ENCODE peak calls at places on chromosomes 13 and 19, in seven cellular contexts. S, Z, F, U, K, H and D are unnamed samples.

GRCh38 chr19:17475541-17476115 is 5.3 kb downstream of the SLC27A1 start:
- DNase-seq in F (no peak), Z (no peak), U (no peak), K (no peak), H (peak), S (no peak), D (no peak)

GRCh38 chr19:23804676-23805075 is 46.0 kb upstream of the ZNF681 start:
- DNase-seq in F (no peak), K (no peak), H (no peak), S (no peak), U (no peak), Z (no peak), D (no peak)

GRCh38 chr19:47253467-47253881 is 2.9 kb upstream of the CCDC9 start:
- DNase-seq in H (no peak), Z (no peak), K (no peak), U (no peak), S (peak), F (no peak), D (no peak)

GRCh38 chr13:44354884-44355283 is 18.7 kb upstream of the SERP2 start:
- DNase-seq in S (no peak), H (no peak), Z (no peak), K (no peak), F (no peak), U (no peak), D (no peak)

GRCh38 chr19:9406798-9407352 is 28.5 kb downstream of the ZNF266 start:
- DNase-seq in H (no peak), Z (peak), S (peak), K (peak), F (peak), U (peak), D (peak)

GRCh38 chr13:90750021-90750420 is 597.5 kb upstream of the MIR17HG start:
- DNase-seq in U (no peak), Z (no peak), S (no peak), H (no peak), K (no peak), F (no peak), D (no peak)

GRCh38 chr19:13022111-13022858 is 27.0 kb downstream of the NFIX start:
- DNase-seq in F (no peak), Z (peak), K (peak), S (no peak), U (no peak), H (no peak), D (peak)

GRCh38 chr13:50378513-50378970 is 363.3 kb downstream of the KCNRG start:
- DNase-seq in S (no peak), Z (no peak), H (no peak), U (no peak), F (no peak), K (no peak), D (no peak)

GRCh38 chr19:13995878-13996765 is 10.0 kb downstream of the RFX1 start:
- DNase-seq in S (no peak), Z (peak), F (no peak), U (no peak), H (no peak), K (no peak), D (no peak)

GRCh38 chr19:8145969-8146368 is 3.4 kb downstream of the FBN3 start:
- DNase-seq in Z (no peak), K (no peak), H (no peak), S (no peak), F (no peak), U (no peak), D (no peak)

GRCh38 chr19:9323919-9324583 is at the start of gene ZNF559:
- DNase-seq in F (peak), Z (peak), H (peak), U (peak), S (peak), K (peak), D (peak)

GRCh38 chr13:20901668-20902437 is 693 bp downstream of the XPO4 start:
- DNase-seq in S (no peak), H (no peak), U (peak), Z (peak), F (no peak), K (no peak), D (peak)

GRCh38 chr19:13155472-13156284 is 5.5 kb downstream of the IER2 start:
- DNase-seq in S (no peak), K (peak), F (peak), H (peak), Z (peak), U (peak), D (peak)

GRCh38 chr19:51407631-51408131 is 9.8 kb downstream of the SIGLEC10 start:
- DNase-seq in S (no peak), H (no peak), K (no peak), F (no peak), U (no peak), Z (peak), D (peak)

GRCh38 chr13:37914781-37915391 is 45.3 kb upstream of the TRPC4 start:
- DNase-seq in K (no peak), S (no peak), F (no peak), Z (no peak), U (no peak), H (no peak), D (no peak)

GRCh38 chr13:34310539-34310938 is 492.6 kb downstream of the RFC3 start:
- DNase-seq in K (no peak), H (no peak), Z (no peak), U (no peak), S (no peak), F (no peak), D (no peak)

GRCh38 chr13:29573190-29573589 is 22.3 kb downstream of the SLC7A1 start:
- DNase-seq in K (peak), S (no peak), U (no peak), H (no peak), Z (peak), F (no peak), D (peak)

GRCh38 chr19:10167459-10167858 is 27.3 kb downstream of the DNMT1 start:
- DNase-seq in H (no peak), S (no peak), Z (no peak), F (no peak), K (no peak), U (no peak), D (no peak)

GRCh38 chr13:75223981-75224742 is 257.8 kb downstream of the TBC1D4 start:
- DNase-seq in F (no peak), K (no peak), H (no peak), S (no peak), Z (no peak), U (no peak), D (no peak)

GRCh38 chr13:75217949-75218348 is 264.0 kb downstream of the TBC1D4 start:
- DNase-seq in U (no peak), H (no peak), S (peak), F (no peak), K (no peak), Z (no peak), D (no peak)

GRCh38 chr13:75222031-75222430 is 259.9 kb downstream of the TBC1D4 start:
- DNase-seq in K (no peak), U (no peak), H (no peak), Z (no peak), F (no peak), S (no peak), D (no peak)

GRCh38 chr13:75219479-75220237 is 262.3 kb downstream of the TBC1D4 start:
- DNase-seq in F (peak), H (peak), S (no peak), Z (peak), K (no peak), U (peak), D (peak)

DNA sequence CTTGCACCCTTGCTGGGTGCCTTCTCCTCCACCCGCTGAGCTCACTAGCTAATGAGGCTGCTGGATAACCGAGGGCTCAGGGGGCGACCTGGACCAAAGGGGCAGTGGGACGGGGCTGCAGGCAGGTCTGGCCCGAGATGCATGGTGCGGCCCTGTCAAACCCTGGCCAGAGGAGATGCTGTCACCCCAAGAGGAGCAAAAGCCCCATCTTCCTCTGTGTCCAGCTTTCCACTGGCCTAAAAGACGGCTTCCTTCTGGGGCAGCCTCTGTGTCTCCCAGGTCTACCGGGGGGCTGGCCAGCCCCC is 261.8 kb downstream of the TBC1D4 start:
- DNase-seq in K (no peak), Z (no peak), S (no peak), F (no peak), H (no peak), U (no peak), D (no peak)
- TF ChIP-seq CTCF in K (no peak), Z (no peak), S (no peak), F (no peak), H (no peak), U (no peak), D (no peak)

DNA sequence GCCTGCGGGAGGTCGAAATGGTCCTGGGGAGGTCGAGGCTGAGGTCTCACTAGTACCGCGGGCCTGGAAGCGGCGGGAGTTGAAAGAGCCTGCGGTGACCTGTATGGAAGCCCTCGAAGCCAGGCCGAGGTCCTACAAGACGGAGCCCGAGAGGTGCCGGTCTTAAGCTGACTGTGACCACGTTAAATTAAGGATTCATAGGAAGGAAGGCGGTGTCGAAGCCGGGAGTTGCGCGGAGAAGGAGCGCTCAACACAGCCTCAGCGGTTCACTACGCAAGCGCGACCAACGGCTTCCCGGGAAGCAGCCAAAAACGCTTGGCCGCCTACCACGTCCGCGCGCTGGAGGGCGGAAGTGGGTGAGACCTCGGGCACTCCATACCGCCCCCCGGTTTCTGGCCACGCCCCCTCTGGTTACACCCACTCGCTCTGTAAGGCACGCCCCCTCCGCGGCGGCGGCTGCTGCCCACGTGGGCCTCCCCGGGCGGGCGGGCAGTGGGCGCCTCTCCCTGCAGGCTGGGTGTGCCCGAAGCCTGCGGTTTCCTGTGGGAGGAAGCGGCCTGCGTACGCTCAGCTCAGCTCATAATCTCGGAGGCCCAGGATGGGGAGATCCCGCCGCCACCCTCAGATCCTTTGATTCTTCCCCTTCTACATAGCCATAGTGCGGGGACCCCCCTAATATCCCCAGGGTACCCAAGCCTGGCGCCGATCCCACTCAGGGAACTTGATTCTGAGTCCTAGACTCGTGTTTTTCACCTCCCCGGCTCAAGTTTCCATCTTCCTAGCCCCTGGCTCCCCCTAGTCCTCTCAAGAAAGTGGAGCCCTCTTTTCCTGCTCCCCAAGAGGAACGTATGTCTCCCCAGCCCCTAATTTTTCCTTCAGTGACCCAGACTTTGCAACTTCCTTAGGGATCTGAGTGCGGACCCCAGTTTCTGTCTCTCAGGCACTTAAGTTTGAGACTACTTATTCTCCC is 3.4 kb upstream of the EMP3 start:
- DNase-seq in H (peak), F (peak), Z (peak), K (peak), U (peak), S (peak), D (peak)
- TF ChIP-seq CTCF in H (no peak), F (no peak), Z (no peak), K (no peak), U (no peak), S (no peak), D (no peak)

GRCh38 chr13:97751477-97751876 is 202.0 kb upstream of the IPO5 start:
- DNase-seq in Z (no peak), K (no peak), F (no peak), H (no peak), U (no peak), S (no peak), D (no peak)

GRCh38 chr13:97753942-97754670 is 199.4 kb upstream of the IPO5 start:
- DNase-seq in Z (no peak), H (no peak), K (no peak), U (no peak), S (no peak), F (no peak), D (no peak)

GRCh38 chr13:97743946-97744345 is 209.5 kb upstream of the IPO5 start:
- DNase-seq in S (no peak), U (no peak), K (no peak), F (no peak), H (no peak), Z (no peak), D (no peak)

GRCh38 chr13:97753269-97753668 is 200.2 kb upstream of the IPO5 start:
- DNase-seq in Z (no peak), S (no peak), H (no peak), K (no peak), U (no peak), F (no peak), D (no peak)

GRCh38 chr13:97749174-97749573 is 204.3 kb upstream of the IPO5 start:
- DNase-seq in F (no peak), S (no peak), K (no peak), Z (no peak), H (no peak), U (no peak), D (no peak)
- TF ChIP-seq CTCF in F (no peak), S (no peak), K (no peak), Z (no peak), H (no peak), U (no peak), D (peak)

GRCh38 chr13:23715092-23715761 is 145.0 kb downstream of the TNFRSF19 start:
- DNase-seq in S (no peak), Z (no peak), K (no peak), U (no peak), H (no peak), F (no peak), D (no peak)

GRCh38 chr13:23718916-23719470 is 148.8 kb downstream of the TNFRSF19 start:
- DNase-seq in F (no peak), H (no peak), U (no peak), K (no peak), Z (no peak), S (no peak), D (no peak)

GRCh38 chr13:23711355-23711754 is 141.1 kb downstream of the TNFRSF19 start:
- DNase-seq in S (no peak), Z (no peak), U (no peak), F (no peak), K (no peak), H (no peak), D (no peak)

GRCh38 chr13:23714672-23715071 is 144.5 kb downstream of the TNFRSF19 start:
- DNase-seq in K (no peak), H (no peak), Z (no peak), U (no peak), F (no peak), S (no peak), D (no peak)

DNA sequence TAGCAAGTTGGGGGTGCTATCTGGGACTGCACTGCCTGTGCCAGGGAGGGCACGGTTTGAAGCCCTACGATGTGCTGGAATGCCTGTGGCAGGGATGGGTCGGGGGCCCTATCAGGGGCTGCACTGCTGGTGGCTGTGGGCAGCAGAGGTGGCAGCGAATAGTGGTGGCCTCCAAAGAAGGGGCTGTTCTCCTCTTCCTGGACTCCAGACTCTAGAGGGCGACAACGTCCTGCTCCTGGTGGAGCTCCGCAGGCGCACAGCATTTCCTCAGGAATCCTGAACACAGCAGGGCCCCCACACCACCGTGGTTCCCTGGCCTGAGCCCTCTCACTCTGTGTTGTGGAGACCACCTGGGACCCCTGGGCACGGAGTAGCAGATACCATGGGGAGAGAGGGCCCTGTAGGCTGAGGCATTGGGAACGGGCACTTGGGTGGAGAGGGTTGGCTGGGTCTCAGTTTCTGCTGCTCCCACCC is 145.6 kb downstream of the TNFRSF19 start:
- DNase-seq in Z (peak), S (no peak), H (no peak), U (no peak), K (no peak), F (no peak), D (peak)
- TF ChIP-seq CTCF in Z (peak), S (peak), H (no peak), U (no peak), K (no peak), F (no peak), D (peak)

GRCh38 chr19:33437351-33438015 is 64.0 kb downstream of the CEBPG start:
- DNase-seq in H (no peak), K (no peak), S (no peak), F (no peak), U (no peak), Z (no peak), D (no peak)

GRCh38 chr19:33440241-33440640 is 66.7 kb downstream of the CEBPG start:
- DNase-seq in S (no peak), H (no peak), Z (no peak), K (no peak), U (no peak), F (no peak), D (no peak)

GRCh38 chr19:33438987-33439781 is 65.7 kb downstream of the CEBPG start:
- DNase-seq in Z (no peak), U (no peak), H (no peak), K (no peak), F (no peak), S (no peak), D (no peak)

GRCh38 chr19:33436360-33437345 is 63.1 kb downstream of the CEBPG start:
- DNase-seq in K (no peak), H (no peak), S (no peak), Z (no peak), U (no peak), F (no peak), D (no peak)

DNA sequence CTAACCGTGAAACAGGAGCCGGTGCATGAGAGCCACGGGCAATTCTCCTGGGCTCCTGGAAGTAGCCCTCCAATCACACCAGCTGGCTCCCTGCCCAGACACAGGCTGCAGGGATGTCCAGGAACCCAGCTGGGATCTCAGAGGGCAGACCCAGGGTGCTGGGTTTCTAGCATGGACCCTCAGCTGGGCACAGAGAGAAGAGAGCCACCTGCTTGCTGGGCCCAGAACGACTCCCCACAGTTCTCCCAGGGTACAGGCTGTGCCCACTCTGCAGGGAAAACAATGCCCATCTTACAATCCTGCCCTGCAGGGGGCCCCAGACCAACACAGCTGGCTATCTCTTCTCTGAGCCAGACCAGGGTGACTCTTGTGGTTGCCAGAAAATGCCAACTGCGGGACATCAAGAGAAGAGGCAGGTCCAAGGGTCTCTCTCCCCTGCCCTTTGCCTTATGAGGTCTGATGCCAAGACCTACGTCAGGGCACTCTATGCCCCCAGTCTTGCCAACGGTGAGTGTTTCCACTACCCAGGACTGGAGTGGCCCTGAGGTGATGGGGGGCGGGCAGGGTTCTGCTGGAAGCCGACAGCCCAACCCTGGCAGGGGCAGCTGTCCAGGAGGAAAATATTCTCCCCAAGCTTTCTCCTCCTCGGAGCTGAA is 64.6 kb downstream of the CEBPG start:
- DNase-seq in U (no peak), H (no peak), K (no peak), F (no peak), S (no peak), Z (no peak), D (no peak)
- TF ChIP-seq CTCF in U (no peak), H (no peak), K (no peak), F (no peak), S (peak), Z (no peak), D (no peak)

GRCh38 chr13:39656325-39656677 is 839 bp downstream of the COG6 start:
- DNase-seq in Z (no peak), U (no peak), H (no peak), F (no peak), K (no peak), S (no peak), D (no peak)

GRCh38 chr13:39655041-39655568 is 357 bp upstream of the COG6 start:
- DNase-seq in K (no peak), Z (no peak), H (no peak), S (no peak), U (no peak), F (no peak), D (no peak)

DNA sequence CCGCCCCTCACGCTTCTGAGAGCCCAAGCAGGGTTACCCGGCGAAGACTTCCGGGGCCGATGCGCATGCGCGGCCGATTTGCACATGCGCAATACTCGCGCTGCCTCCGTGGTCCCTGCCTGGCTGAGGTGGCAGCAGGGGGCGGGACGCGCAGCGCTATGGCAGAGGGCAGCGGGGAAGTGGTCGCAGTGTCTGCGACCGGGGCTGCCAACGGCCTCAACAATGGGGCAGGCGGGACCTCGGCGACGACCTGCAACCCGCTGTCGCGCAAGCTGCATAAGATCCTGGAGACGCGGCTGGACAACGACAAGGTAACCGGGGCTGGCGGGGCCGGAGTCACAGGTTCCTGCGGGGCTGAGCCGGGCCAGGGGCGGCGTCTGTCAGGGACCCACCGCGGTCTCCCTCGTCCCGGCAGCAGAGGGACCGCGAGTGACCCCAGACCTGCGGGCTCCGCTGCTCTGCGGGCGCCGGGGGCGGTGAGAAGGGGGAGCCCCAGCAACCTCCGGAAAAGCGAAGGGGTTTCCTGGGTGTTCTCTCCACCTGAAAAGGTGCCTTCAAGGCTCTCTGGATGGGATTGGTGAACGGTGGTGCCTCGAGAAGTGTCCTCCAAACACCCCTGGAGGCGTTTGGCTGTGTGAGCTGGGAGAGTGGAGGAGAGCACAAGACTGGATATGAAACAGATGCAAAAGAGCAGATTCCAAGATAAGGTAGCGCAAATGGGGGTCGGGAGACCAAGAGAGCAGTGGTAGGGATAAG is at the start of gene COG6:
- DNase-seq in Z (peak), K (peak), F (peak), S (peak), U (peak), H (peak), D (peak)
- TF ChIP-seq CTCF in Z (peak), K (no peak), F (peak), S (no peak), U (no peak), H (no peak), D (no peak)